ENCODE peak calls at places on chromosomes 6 and 20, in eight cellular contexts. One of them, this sample, is unnamed.
A peak's percentile ranks its signal among the peaks of the same experiment; 100 is the strongest.

GRCh38 chr6:116764961-116765841 is at the start of gene FAM162B:
- DNase-seq in effector memory CD8-positive, alpha-beta T cell: no peak
- DNase-seq in KBM-7: peak; percentile 24
- DNase-seq in nucleus accumbens: no peak
- DNase-seq in hippocampal formation: peak; percentile 4
- DNase-seq in HTR-8/SVneo: peak; percentile 19
- DNase-seq in MV-4-11: no peak
- DNase-seq in stimulated activated CD4-positive, alpha-beta T cell treated with anti-CD3 and anti-CD28 coated beads, Interleukin-12 subunit alpha, Interleukin-12 subunit beta, amount 100 ng/mL, for 48 hours: no peak
- DNase-seq in this sample: no peak

GRCh38 chr6:168102093-168102985 is 23.3 kb upstream of the FRMD1 start:
- DNase-seq in effector memory CD8-positive, alpha-beta T cell: no peak
- DNase-seq in KBM-7: no peak
- DNase-seq in nucleus accumbens: peak; percentile 15
- DNase-seq in hippocampal formation: no peak
- DNase-seq in HTR-8/SVneo: no peak
- DNase-seq in MV-4-11: no peak
- DNase-seq in stimulated activated CD4-positive, alpha-beta T cell treated with anti-CD3 and anti-CD28 coated beads, Interleukin-12 subunit alpha, Interleukin-12 subunit beta, amount 100 ng/mL, for 48 hours: no peak
- DNase-seq in this sample: peak; percentile 43

GRCh38 chr6:7410801-7411200 is 21.2 kb downstream of the RIOK1 start:
- DNase-seq in effector memory CD8-positive, alpha-beta T cell: no peak
- DNase-seq in KBM-7: no peak
- DNase-seq in nucleus accumbens: no peak
- DNase-seq in hippocampal formation: no peak
- DNase-seq in HTR-8/SVneo: no peak
- DNase-seq in MV-4-11: no peak
- DNase-seq in stimulated activated CD4-positive, alpha-beta T cell treated with anti-CD3 and anti-CD28 coated beads, Interleukin-12 subunit alpha, Interleukin-12 subunit beta, amount 100 ng/mL, for 48 hours: no peak
- DNase-seq in this sample: no peak

GRCh38 chr6:50846860-50847171 is 28.1 kb downstream of the TFAP2B start:
- DNase-seq in effector memory CD8-positive, alpha-beta T cell: no peak
- DNase-seq in KBM-7: no peak
- DNase-seq in nucleus accumbens: no peak
- DNase-seq in hippocampal formation: no peak
- DNase-seq in HTR-8/SVneo: no peak
- DNase-seq in MV-4-11: no peak
- DNase-seq in stimulated activated CD4-positive, alpha-beta T cell treated with anti-CD3 and anti-CD28 coated beads, Interleukin-12 subunit alpha, Interleukin-12 subunit beta, amount 100 ng/mL, for 48 hours: no peak
- DNase-seq in this sample: no peak

GRCh38 chr6:157631838-157632237 is 191.2 kb upstream of the SNX9 start:
- DNase-seq in effector memory CD8-positive, alpha-beta T cell: no peak
- DNase-seq in KBM-7: no peak
- DNase-seq in nucleus accumbens: no peak
- DNase-seq in hippocampal formation: no peak
- DNase-seq in HTR-8/SVneo: no peak
- DNase-seq in MV-4-11: no peak
- DNase-seq in stimulated activated CD4-positive, alpha-beta T cell treated with anti-CD3 and anti-CD28 coated beads, Interleukin-12 subunit alpha, Interleukin-12 subunit beta, amount 100 ng/mL, for 48 hours: no peak
- DNase-seq in this sample: no peak

GRCh38 chr20:16260911-16261310 is 312.3 kb downstream of the KIF16B start:
- DNase-seq in effector memory CD8-positive, alpha-beta T cell: no peak
- DNase-seq in KBM-7: no peak
- DNase-seq in nucleus accumbens: no peak
- DNase-seq in hippocampal formation: no peak
- DNase-seq in HTR-8/SVneo: no peak
- DNase-seq in MV-4-11: no peak
- DNase-seq in stimulated activated CD4-positive, alpha-beta T cell treated with anti-CD3 and anti-CD28 coated beads, Interleukin-12 subunit alpha, Interleukin-12 subunit beta, amount 100 ng/mL, for 48 hours: no peak
- DNase-seq in this sample: no peak

GRCh38 chr6:42154461-42155209 is 12.2 kb upstream of the C6orf132 start:
- DNase-seq in effector memory CD8-positive, alpha-beta T cell: no peak
- DNase-seq in KBM-7: no peak
- DNase-seq in nucleus accumbens: no peak
- DNase-seq in hippocampal formation: no peak
- DNase-seq in HTR-8/SVneo: no peak
- DNase-seq in MV-4-11: no peak
- DNase-seq in stimulated activated CD4-positive, alpha-beta T cell treated with anti-CD3 and anti-CD28 coated beads, Interleukin-12 subunit alpha, Interleukin-12 subunit beta, amount 100 ng/mL, for 48 hours: no peak
- DNase-seq in this sample: no peak

GRCh38 chr20:63708301-63709148 is 686 bp downstream of the ZGPAT start:
- DNase-seq in effector memory CD8-positive, alpha-beta T cell: no peak
- DNase-seq in KBM-7: no peak
- DNase-seq in nucleus accumbens: no peak
- DNase-seq in hippocampal formation: no peak
- DNase-seq in HTR-8/SVneo: no peak
- DNase-seq in MV-4-11: no peak
- DNase-seq in stimulated activated CD4-positive, alpha-beta T cell treated with anti-CD3 and anti-CD28 coated beads, Interleukin-12 subunit alpha, Interleukin-12 subunit beta, amount 100 ng/mL, for 48 hours: no peak
- DNase-seq in this sample: no peak

GRCh38 chr20:23296841-23297701 is 53.5 kb upstream of the NXT1 start:
- DNase-seq in effector memory CD8-positive, alpha-beta T cell: no peak
- DNase-seq in KBM-7: no peak
- DNase-seq in nucleus accumbens: no peak
- DNase-seq in hippocampal formation: no peak
- DNase-seq in HTR-8/SVneo: no peak
- DNase-seq in MV-4-11: no peak
- DNase-seq in stimulated activated CD4-positive, alpha-beta T cell treated with anti-CD3 and anti-CD28 coated beads, Interleukin-12 subunit alpha, Interleukin-12 subunit beta, amount 100 ng/mL, for 48 hours: no peak
- DNase-seq in this sample: no peak

GRCh38 chr6:10838794-10839333 is 525 bp upstream of the MAK start:
- DNase-seq in effector memory CD8-positive, alpha-beta T cell: no peak
- DNase-seq in KBM-7: no peak
- DNase-seq in nucleus accumbens: no peak
- DNase-seq in hippocampal formation: no peak
- DNase-seq in HTR-8/SVneo: no peak
- DNase-seq in MV-4-11: peak; percentile 75
- DNase-seq in stimulated activated CD4-positive, alpha-beta T cell treated with anti-CD3 and anti-CD28 coated beads, Interleukin-12 subunit alpha, Interleukin-12 subunit beta, amount 100 ng/mL, for 48 hours: peak; percentile 18
- DNase-seq in this sample: no peak

GRCh38 chr20:53750827-53751393 is 157.3 kb upstream of the ZNF217 start:
- DNase-seq in effector memory CD8-positive, alpha-beta T cell: peak; percentile 26
- DNase-seq in KBM-7: peak; percentile 96
- DNase-seq in nucleus accumbens: no peak
- DNase-seq in hippocampal formation: no peak
- DNase-seq in HTR-8/SVneo: no peak
- DNase-seq in MV-4-11: no peak
- DNase-seq in stimulated activated CD4-positive, alpha-beta T cell treated with anti-CD3 and anti-CD28 coated beads, Interleukin-12 subunit alpha, Interleukin-12 subunit beta, amount 100 ng/mL, for 48 hours: peak; percentile 20
- DNase-seq in this sample: no peak

GRCh38 chr6:34791164-34791841 is 580 bp upstream of the BLTP3A start:
- DNase-seq in effector memory CD8-positive, alpha-beta T cell: no peak
- DNase-seq in KBM-7: no peak
- DNase-seq in nucleus accumbens: peak; percentile 67
- DNase-seq in hippocampal formation: peak; percentile 61
- DNase-seq in HTR-8/SVneo: peak; percentile 57
- DNase-seq in MV-4-11: no peak
- DNase-seq in stimulated activated CD4-positive, alpha-beta T cell treated with anti-CD3 and anti-CD28 coated beads, Interleukin-12 subunit alpha, Interleukin-12 subunit beta, amount 100 ng/mL, for 48 hours: no peak
- DNase-seq in this sample: peak; percentile 66

GRCh38 chr20:57509665-57510237 is 15.2 kb downstream of the CTCFL start:
- DNase-seq in effector memory CD8-positive, alpha-beta T cell: no peak
- DNase-seq in KBM-7: peak; percentile 39
- DNase-seq in nucleus accumbens: no peak
- DNase-seq in hippocampal formation: no peak
- DNase-seq in HTR-8/SVneo: peak; percentile 97
- DNase-seq in MV-4-11: peak; percentile 18
- DNase-seq in stimulated activated CD4-positive, alpha-beta T cell treated with anti-CD3 and anti-CD28 coated beads, Interleukin-12 subunit alpha, Interleukin-12 subunit beta, amount 100 ng/mL, for 48 hours: no peak
- DNase-seq in this sample: no peak

GRCh38 chr6:77688641-77689040 is 35.8 kb downstream of the MEI4 start:
- DNase-seq in effector memory CD8-positive, alpha-beta T cell: no peak
- DNase-seq in KBM-7: no peak
- DNase-seq in nucleus accumbens: no peak
- DNase-seq in hippocampal formation: no peak
- DNase-seq in HTR-8/SVneo: no peak
- DNase-seq in MV-4-11: no peak
- DNase-seq in stimulated activated CD4-positive, alpha-beta T cell treated with anti-CD3 and anti-CD28 coated beads, Interleukin-12 subunit alpha, Interleukin-12 subunit beta, amount 100 ng/mL, for 48 hours: no peak
- DNase-seq in this sample: no peak

GRCh38 chr6:151275121-151275520 is 35.4 kb downstream of the AKAP12 start:
- DNase-seq in effector memory CD8-positive, alpha-beta T cell: no peak
- DNase-seq in KBM-7: no peak
- DNase-seq in nucleus accumbens: no peak
- DNase-seq in hippocampal formation: no peak
- DNase-seq in HTR-8/SVneo: no peak
- DNase-seq in MV-4-11: no peak
- DNase-seq in stimulated activated CD4-positive, alpha-beta T cell treated with anti-CD3 and anti-CD28 coated beads, Interleukin-12 subunit alpha, Interleukin-12 subunit beta, amount 100 ng/mL, for 48 hours: no peak
- DNase-seq in this sample: no peak

GRCh38 chr6:87606199-87606598 is 16.3 kb downstream of the ORC3 start:
- DNase-seq in effector memory CD8-positive, alpha-beta T cell: no peak
- DNase-seq in KBM-7: no peak
- DNase-seq in nucleus accumbens: no peak
- DNase-seq in hippocampal formation: no peak
- DNase-seq in HTR-8/SVneo: no peak
- DNase-seq in MV-4-11: no peak
- DNase-seq in stimulated activated CD4-positive, alpha-beta T cell treated with anti-CD3 and anti-CD28 coated beads, Interleukin-12 subunit alpha, Interleukin-12 subunit beta, amount 100 ng/mL, for 48 hours: no peak
- DNase-seq in this sample: no peak

GRCh38 chr20:62951143-62951895 is 1.2 kb upstream of the SLC17A9 start:
- DNase-seq in effector memory CD8-positive, alpha-beta T cell: no peak
- DNase-seq in KBM-7: no peak
- DNase-seq in nucleus accumbens: no peak
- DNase-seq in hippocampal formation: no peak
- DNase-seq in HTR-8/SVneo: no peak
- DNase-seq in MV-4-11: no peak
- DNase-seq in stimulated activated CD4-positive, alpha-beta T cell treated with anti-CD3 and anti-CD28 coated beads, Interleukin-12 subunit alpha, Interleukin-12 subunit beta, amount 100 ng/mL, for 48 hours: no peak
- DNase-seq in this sample: no peak

GRCh38 chr6:89581669-89582068 is 56.9 kb downstream of the LYRM2 start:
- DNase-seq in effector memory CD8-positive, alpha-beta T cell: no peak
- DNase-seq in KBM-7: no peak
- DNase-seq in nucleus accumbens: no peak
- DNase-seq in hippocampal formation: no peak
- DNase-seq in HTR-8/SVneo: no peak
- DNase-seq in MV-4-11: no peak
- DNase-seq in stimulated activated CD4-positive, alpha-beta T cell treated with anti-CD3 and anti-CD28 coated beads, Interleukin-12 subunit alpha, Interleukin-12 subunit beta, amount 100 ng/mL, for 48 hours: no peak
- DNase-seq in this sample: no peak

GRCh38 chr6:35140991-35141720 is at the start of gene TCP11:
- DNase-seq in effector memory CD8-positive, alpha-beta T cell: peak; percentile 17
- DNase-seq in KBM-7: no peak
- DNase-seq in nucleus accumbens: no peak
- DNase-seq in hippocampal formation: no peak
- DNase-seq in HTR-8/SVneo: no peak
- DNase-seq in MV-4-11: no peak
- DNase-seq in stimulated activated CD4-positive, alpha-beta T cell treated with anti-CD3 and anti-CD28 coated beads, Interleukin-12 subunit alpha, Interleukin-12 subunit beta, amount 100 ng/mL, for 48 hours: no peak
- DNase-seq in this sample: no peak

GRCh38 chr20:4820833-4821518 is 99.3 kb downstream of the PRND start:
- DNase-seq in effector memory CD8-positive, alpha-beta T cell: no peak
- DNase-seq in KBM-7: no peak
- DNase-seq in nucleus accumbens: peak; percentile 56
- DNase-seq in hippocampal formation: peak; percentile 73
- DNase-seq in HTR-8/SVneo: peak; percentile 69
- DNase-seq in MV-4-11: no peak
- DNase-seq in stimulated activated CD4-positive, alpha-beta T cell treated with anti-CD3 and anti-CD28 coated beads, Interleukin-12 subunit alpha, Interleukin-12 subunit beta, amount 100 ng/mL, for 48 hours: no peak
- DNase-seq in this sample: peak; percentile 89

GRCh38 chr6:169931223-169931760 is 179.9 kb downstream of the ERMARD start:
- DNase-seq in effector memory CD8-positive, alpha-beta T cell: no peak
- DNase-seq in KBM-7: no peak
- DNase-seq in nucleus accumbens: no peak
- DNase-seq in hippocampal formation: no peak
- DNase-seq in HTR-8/SVneo: no peak
- DNase-seq in MV-4-11: no peak
- DNase-seq in stimulated activated CD4-positive, alpha-beta T cell treated with anti-CD3 and anti-CD28 coated beads, Interleukin-12 subunit alpha, Interleukin-12 subunit beta, amount 100 ng/mL, for 48 hours: no peak
- DNase-seq in this sample: no peak

GRCh38 chr6:167146977-167147376 is 10.8 kb downstream of the GPR31 start:
- DNase-seq in effector memory CD8-positive, alpha-beta T cell: no peak
- DNase-seq in KBM-7: no peak
- DNase-seq in nucleus accumbens: no peak
- DNase-seq in hippocampal formation: no peak
- DNase-seq in HTR-8/SVneo: no peak
- DNase-seq in MV-4-11: no peak
- DNase-seq in stimulated activated CD4-positive, alpha-beta T cell treated with anti-CD3 and anti-CD28 coated beads, Interleukin-12 subunit alpha, Interleukin-12 subunit beta, amount 100 ng/mL, for 48 hours: no peak
- DNase-seq in this sample: no peak

GRCh38 chr6:31175961-31176360 is 5.5 kb upstream of the POU5F1 start:
- DNase-seq in effector memory CD8-positive, alpha-beta T cell: no peak
- DNase-seq in KBM-7: no peak
- DNase-seq in nucleus accumbens: no peak
- DNase-seq in hippocampal formation: no peak
- DNase-seq in HTR-8/SVneo: peak; percentile 51
- DNase-seq in MV-4-11: no peak
- DNase-seq in stimulated activated CD4-positive, alpha-beta T cell treated with anti-CD3 and anti-CD28 coated beads, Interleukin-12 subunit alpha, Interleukin-12 subunit beta, amount 100 ng/mL, for 48 hours: no peak
- DNase-seq in this sample: no peak

This sample was measured in head of caudate nucleus.